ENCODE peak calls at places on chromosomes 3 and 15, in nine cellular contexts. F is psoas muscle, W is HFFc6, X is brain microvascular endothelial cell, L is upper lobe of left lung, Y is H9, V is retinal pigment epithelial cell, S is neural progenitor cell, U is astrocyte. K is an unnamed sample.

GRCh38 chr3:135503429-135504083 is 462.0 kb upstream of the PPP2R3A start:
- DNase-seq in F (peak; percentile 88), W (peak; percentile 71), X (peak; percentile 70), L (peak; percentile 37), Y (peak; percentile 89), V (peak; percentile 16), S (peak; percentile 94), U (peak; percentile 39), K (peak; percentile 86)

GRCh38 chr3:59607628-59608027 is 557.8 kb upstream of the CFAP20DC start:
- DNase-seq in F (no peak), W (no peak), X (no peak), L (no peak), Y (no peak), V (no peak), S (no peak), U (no peak), K (no peak)

GRCh38 chr15:92809880-92810361 is 90.2 kb upstream of the CHD2 start:
- DNase-seq in F (no peak), W (peak; percentile 39), X (peak; percentile 33), L (peak; percentile 69), Y (no peak), V (no peak), S (peak; percentile 51), U (peak; percentile 61), K (no peak)

GRCh38 chr3:134300520-134300919 is 49.9 kb upstream of the RYK start:
- DNase-seq in F (no peak), W (no peak), X (no peak), L (no peak), Y (no peak), V (no peak), S (peak; percentile 39), U (no peak), K (no peak)

GRCh38 chr3:184230603-184231528 is 1.5 kb downstream of the VWA5B2 start:
- DNase-seq in F (no peak), W (no peak), X (no peak), L (no peak), Y (peak; percentile 57), V (no peak), S (peak; percentile 52), U (no peak), K (peak; percentile 37)

GRCh38 chr3:193552911-193553310 is 1.8 kb downstream of the ATP13A4 start:
- DNase-seq in F (no peak), W (no peak), X (no peak), L (peak; percentile 79), Y (no peak), V (no peak), S (no peak), U (no peak), K (no peak)

GRCh38 chr3:52703356-52703755 is 2.2 kb downstream of the GLT8D1 start:
- DNase-seq in F (no peak), W (no peak), X (no peak), L (no peak), Y (no peak), V (no peak), S (no peak), U (no peak), K (no peak)

GRCh38 chr15:77632760-77633133 is at the start of gene LINGO1:
- DNase-seq in F (no peak), W (no peak), X (no peak), L (no peak), Y (no peak), V (no peak), S (peak; percentile 86), U (peak; percentile 5), K (peak; percentile 67)

GRCh38 chr15:101267320-101268104 is 9.8 kb downstream of the SELENOS start:
- DNase-seq in F (peak; percentile 74), W (peak; percentile 87), X (no peak), L (no peak), Y (peak; percentile 66), V (no peak), S (no peak), U (peak; percentile 92), K (no peak)

GRCh38 chr3:138082085-138082991 is 33.1 kb downstream of the DZIP1L start:
- DNase-seq in F (no peak), W (peak; percentile 67), X (peak; percentile 94), L (no peak), Y (no peak), V (no peak), S (no peak), U (peak; percentile 97), K (no peak)

GRCh38 chr15:97817266-97817890 is 143.1 kb upstream of the ARRDC4 start:
- DNase-seq in F (no peak), W (no peak), X (no peak), L (no peak), Y (no peak), V (no peak), S (no peak), U (no peak), K (no peak)

DNA sequence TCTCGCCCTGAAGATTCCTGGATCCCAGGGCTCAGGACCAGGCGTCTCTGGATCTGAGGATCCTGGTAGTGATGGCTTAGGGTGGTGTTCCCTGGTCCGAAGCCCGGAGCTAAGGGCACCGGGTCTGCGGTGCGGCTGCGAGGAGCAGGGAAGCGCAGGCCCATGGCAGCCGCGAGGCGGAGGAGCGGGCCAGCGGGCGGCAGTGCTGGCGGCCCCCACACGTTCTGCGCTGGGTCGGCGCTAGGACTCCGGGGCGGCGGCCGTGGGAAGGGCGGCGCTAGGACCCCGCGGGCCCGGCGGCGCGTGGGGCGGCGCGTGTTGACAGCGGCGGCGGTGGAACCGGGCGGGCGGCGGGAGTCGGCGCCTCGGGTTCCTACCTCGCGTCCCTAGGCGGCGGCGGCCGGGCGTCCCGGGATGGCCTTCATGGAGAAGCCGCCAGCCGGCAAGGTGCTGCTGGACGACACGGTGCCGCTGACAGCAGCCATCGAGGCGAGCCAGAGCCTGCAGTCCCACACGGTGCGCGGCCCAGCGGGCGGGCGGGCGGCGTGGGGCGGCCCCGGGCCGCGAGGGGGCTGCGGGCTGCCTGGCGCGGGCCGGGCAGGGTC is at the start of gene PXK:
- DNase-seq in F (peak; percentile 91), W (peak; percentile 64), X (peak; percentile 64), L (peak; percentile 85), Y (peak; percentile 69), V (no peak), S (peak; percentile 87), U (peak; percentile 58), K (peak; percentile 83)
- TF ChIP-seq CTCF in F (no peak), W (peak; percentile 38), X (peak; percentile 13), L (peak; percentile 54), Y (no peak), V (no peak), S (no peak), U (no peak), K (no peak)

GRCh38 chr15:63121382-63122001 is at the start of gene LACTB:
- DNase-seq in F (peak; percentile 94), W (peak; percentile 80), X (peak; percentile 84), L (peak; percentile 92), Y (peak; percentile 93), V (peak; percentile 70), S (peak; percentile 95), U (peak; percentile 74), K (peak; percentile 86)

GRCh38 chr15:63124506-63124905 is 2.8 kb downstream of the LACTB start:
- DNase-seq in F (no peak), W (no peak), X (no peak), L (no peak), Y (no peak), V (no peak), S (no peak), U (no peak), K (no peak)

GRCh38 chr15:63118854-63119253 is 2.8 kb upstream of the LACTB start:
- DNase-seq in F (no peak), W (no peak), X (no peak), L (no peak), Y (no peak), V (no peak), S (no peak), U (no peak), K (no peak)

GRCh38 chr15:63126726-63127125 is 5.1 kb downstream of the LACTB start:
- DNase-seq in F (no peak), W (no peak), X (no peak), L (no peak), Y (no peak), V (no peak), S (no peak), U (no peak), K (no peak)

DNA sequence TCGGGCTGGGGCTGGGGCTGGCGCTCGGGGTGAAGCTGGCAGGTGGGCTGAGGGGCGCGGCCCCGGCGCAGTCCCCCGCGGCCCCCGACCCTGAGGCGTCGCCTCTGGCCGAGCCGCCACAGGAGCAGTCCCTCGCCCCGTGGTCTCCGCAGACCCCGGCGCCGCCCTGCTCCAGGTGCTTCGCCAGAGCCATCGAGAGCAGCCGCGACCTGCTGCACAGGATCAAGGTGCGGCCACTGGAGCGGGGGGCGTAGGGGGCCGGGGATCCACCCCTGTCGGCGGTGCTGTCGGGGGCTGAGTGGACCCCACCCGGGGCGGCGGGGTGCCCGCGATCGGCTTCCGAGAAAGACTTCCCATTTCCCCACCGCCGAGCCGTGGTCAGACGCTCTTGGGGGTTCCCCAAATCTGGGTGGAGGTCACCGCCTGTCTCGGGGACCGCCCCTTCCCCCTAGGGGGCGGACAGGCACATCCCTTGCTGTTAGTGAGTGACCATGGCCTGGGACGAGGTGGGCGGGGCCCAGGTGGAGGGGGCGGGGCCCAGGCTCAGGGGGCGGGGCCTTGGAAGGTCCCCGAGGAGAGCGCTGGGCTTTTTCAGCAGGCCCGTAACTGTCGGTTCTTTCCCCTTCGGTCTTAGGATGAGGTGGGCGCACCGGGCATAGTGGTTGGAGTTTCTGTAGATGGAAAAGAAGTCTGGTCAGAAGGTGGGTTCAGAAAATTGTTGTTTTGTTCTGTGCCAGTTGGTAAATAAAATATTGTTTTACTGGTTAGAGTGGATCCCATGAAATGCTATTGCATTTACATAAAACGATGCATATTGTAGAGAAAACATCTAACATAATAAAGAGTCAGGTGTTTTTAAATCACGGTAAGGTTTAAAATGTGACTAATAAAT is 587 bp downstream of the LACTB start:
- DNase-seq in F (peak; percentile 91), W (peak; percentile 61), X (peak; percentile 66), L (peak; percentile 98), Y (peak; percentile 96), V (no peak), S (peak; percentile 78), U (peak; percentile 43), K (peak; percentile 84)
- TF ChIP-seq CTCF in F (peak; percentile 36), W (peak; percentile 67), X (peak; percentile 43), L (peak; percentile 39), Y (peak; percentile 47), V (peak; percentile 40), S (peak; percentile 25), U (no peak), K (no peak)

GRCh38 chr3:8501388-8502131 is at the start of gene LMCD1:
- DNase-seq in F (peak; percentile 98), W (peak; percentile 95), X (peak; percentile 95), L (peak; percentile 96), Y (peak; percentile 99), V (peak; percentile 92), S (peak; percentile 97), U (peak; percentile 95), K (peak; percentile 92)
- TF ChIP-seq CTCF in F (peak; percentile 44), W (peak; percentile 33), X (peak; percentile 3), L (peak; percentile 36), Y (no peak), V (no peak), S (peak; percentile 23), U (no peak), K (peak; percentile 16)

GRCh38 chr3:97896547-97896946 is 74.7 kb downstream of the CRYBG3 start:
- DNase-seq in F (no peak), W (no peak), X (no peak), L (no peak), Y (no peak), V (no peak), S (no peak), U (no peak), K (no peak)
- TF ChIP-seq CTCF in F (no peak), W (no peak), X (peak; percentile 23), L (no peak), Y (peak; percentile 30), V (no peak), S (no peak), U (no peak), K (no peak)